ENCODE peak calls at places on chromosomes 4 and X, in ten cellular contexts. D is gastrocnemius medialis, X is nephron progenitor cell, P is tibial artery, R is omental fat pad, K is cardiac fibroblast, I is A549, Q is GM10248, V is GM13976, G is WERI-Rb-1. B is an unnamed sample.

GRCh38 chrX:134537179-134537945 is 77.4 kb downstream of the HPRT1 start:
- DNase-seq in D (no peak), X (no peak), P (no peak), R (no peak), K (peak), I (peak), Q (no peak), V (no peak), G (no peak), B (no peak)

GRCh38 chr4:164215113-164215741 is 538.7 kb upstream of the SMIM31 start:
- DNase-seq in D (no peak), X (no peak), P (no peak), R (no peak), K (no peak), I (peak), Q (no peak), V (no peak), G (no peak), B (no peak)

GRCh38 chr4:43274376-43274775 is 381.9 kb downstream of the GRXCR1 start:
- DNase-seq in D (no peak), X (no peak), P (no peak), R (no peak), K (no peak), I (no peak), Q (no peak), V (no peak), G (no peak), B (no peak)

GRCh38 chrX:10137516-10137915 is 19.3 kb upstream of the CLCN4 start:
- DNase-seq in D (no peak), X (no peak), P (no peak), R (no peak), K (no peak), I (no peak), Q (no peak), V (no peak), G (no peak), B (no peak)

GRCh38 chrX:108219949-108220601 is 128.5 kb downstream of the ATG4A start:
- DNase-seq in D (no peak), X (no peak), P (no peak), R (no peak), K (no peak), I (no peak), Q (no peak), V (no peak), G (no peak), B (no peak)

GRCh38 chr4:57109847-57110634 is at the start of gene IGFBP7:
- DNase-seq in D (peak), X (peak), P (peak), R (no peak), K (peak), I (no peak), Q (peak), V (peak), G (peak), B (peak)

GRCh38 chrX:18681996-18682395 is 10.1 kb upstream of the RS1 start:
- DNase-seq in D (peak), X (no peak), P (no peak), R (no peak), K (no peak), I (no peak), Q (no peak), V (no peak), G (peak), B (no peak)

GRCh38 chr4:107519057-107519456 is 201.0 kb downstream of the PAPSS1 start:
- DNase-seq in D (no peak), X (peak), P (no peak), R (no peak), K (peak), I (peak), Q (no peak), V (no peak), G (peak), B (no peak)

GRCh38 chrX:2703991-2704369 is 12.9 kb downstream of the CD99 start:
- DNase-seq in D (peak), X (no peak), P (peak), R (no peak), K (peak), I (no peak), Q (no peak), V (no peak), G (no peak), B (no peak)

GRCh38 chr4:98618670-98619069 is 39.7 kb downstream of the TSPAN5 start:
- DNase-seq in D (no peak), X (no peak), P (no peak), R (no peak), K (no peak), I (no peak), Q (no peak), V (no peak), G (no peak), B (no peak)

GRCh38 chr4:175614880-175615279 is 197.2 kb downstream of the GPM6A start:
- DNase-seq in D (no peak), X (no peak), P (no peak), R (no peak), K (no peak), I (no peak), Q (no peak), V (no peak), G (no peak), B (no peak)

GRCh38 chr4:133385161-133385954 is 236.3 kb downstream of the PCDH10 start:
- DNase-seq in D (no peak), X (no peak), P (no peak), R (no peak), K (no peak), I (no peak), Q (no peak), V (no peak), G (no peak), B (no peak)

GRCh38 chr4:139975830-139976272 is 178.1 kb downstream of the MAML3 start:
- DNase-seq in D (peak), X (no peak), P (peak), R (no peak), K (peak), I (no peak), Q (no peak), V (no peak), G (no peak), B (no peak)

GRCh38 chr4:7297881-7298280 is 105.5 kb downstream of the SORCS2 start:
- DNase-seq in D (no peak), X (no peak), P (no peak), R (no peak), K (no peak), I (no peak), Q (no peak), V (no peak), G (no peak), B (no peak)

GRCh38 chrX:148049441-148049840 is 68.3 kb downstream of the FMR1NB start:
- DNase-seq in D (no peak), X (peak), P (no peak), R (no peak), K (peak), I (peak), Q (peak), V (peak), G (no peak), B (peak)

GRCh38 chr4:1492636-1493539 is 86.6 kb upstream of the NKX1-1 start:
- DNase-seq in D (no peak), X (no peak), P (no peak), R (no peak), K (no peak), I (no peak), Q (no peak), V (no peak), G (peak), B (no peak)

GRCh38 chr4:149897784-149898183 is 82.1 kb upstream of the IQCM start:
- DNase-seq in D (no peak), X (no peak), P (no peak), R (no peak), K (peak), I (peak), Q (no peak), V (no peak), G (no peak), B (no peak)

GRCh38 chr4:2939383-2940243 is 23.6 kb downstream of the NOP14 start:
- DNase-seq in D (peak), X (no peak), P (no peak), R (no peak), K (no peak), I (no peak), Q (no peak), V (no peak), G (no peak), B (no peak)

GRCh38 chrX:8453619-8454018 is 11.0 kb upstream of the VCX3B start:
- DNase-seq in D (no peak), X (no peak), P (no peak), R (no peak), K (no peak), I (no peak), Q (no peak), V (no peak), G (no peak), B (no peak)

GRCh38 chr4:25799522-25799921 is 63.3 kb downstream of the SEL1L3 start:
- DNase-seq in D (no peak), X (no peak), P (no peak), R (no peak), K (no peak), I (no peak), Q (no peak), V (no peak), G (peak), B (no peak)

GRCh38 chr4:138522366-138522765 is 280.2 kb upstream of the SLC7A11 start:
- DNase-seq in D (no peak), X (no peak), P (no peak), R (no peak), K (peak), I (peak), Q (no peak), V (peak), G (peak), B (peak)

GRCh38 chr4:75048208-75048879 is 115.4 kb downstream of the PARM1 start:
- DNase-seq in D (no peak), X (no peak), P (no peak), R (no peak), K (no peak), I (no peak), Q (no peak), V (no peak), G (no peak), B (no peak)
- TF ChIP-seq CTCF in D (no peak), X (peak), P (no peak), R (no peak), K (peak), I (no peak), Q (no peak), V (no peak), G (peak), B (no peak)

GRCh38 chrX:115147220-115147619 is 42.0 kb upstream of the RBMXL3 start:
- DNase-seq in D (no peak), X (no peak), P (no peak), R (no peak), K (peak), I (peak), Q (peak), V (peak), G (no peak), B (peak)
- TF ChIP-seq CTCF in D (peak), X (peak), P (no peak), R (no peak), K (peak), I (peak), Q (peak), V (no peak), G (no peak), B (peak)

GRCh38 chr4:35725131-35725530 is 519.2 kb downstream of the ARAP2 start:
- DNase-seq in D (no peak), X (no peak), P (no peak), R (no peak), K (no peak), I (no peak), Q (no peak), V (no peak), G (no peak), B (peak)
- TF ChIP-seq CTCF in D (no peak), X (peak), P (no peak), R (no peak), K (no peak), I (no peak), Q (no peak), V (no peak), G (peak), B (peak)

GRCh38 chrX:96843566-96843965 is 40.1 kb upstream of the RPA4 start:
- DNase-seq in D (no peak), X (peak), P (no peak), R (no peak), K (peak), I (no peak), Q (no peak), V (no peak), G (no peak), B (no peak)
- TF ChIP-seq CTCF in D (no peak), X (peak), P (no peak), R (no peak), K (peak), I (no peak), Q (no peak), V (no peak), G (no peak), B (no peak)

DNA sequence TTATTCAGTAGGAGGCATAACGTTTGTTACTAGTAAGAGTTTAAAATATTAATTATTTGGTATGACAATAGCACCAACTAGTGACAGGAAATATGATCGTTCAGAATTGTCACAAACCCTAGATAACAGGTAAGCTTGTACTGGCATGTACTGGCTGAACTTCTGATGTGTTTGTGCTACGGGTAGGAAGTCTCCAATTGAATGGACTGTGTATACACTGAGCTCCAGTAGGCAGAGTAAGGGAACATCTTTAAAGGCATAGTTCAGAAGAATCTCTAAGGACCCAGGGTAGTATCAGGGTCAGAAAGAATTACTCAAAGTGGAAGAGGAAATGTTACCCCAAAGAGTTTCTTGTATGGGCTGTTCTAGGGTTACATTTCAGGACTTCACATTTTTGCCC is 230.4 kb downstream of the EDA2R start:
- DNase-seq in D (no peak), X (no peak), P (no peak), R (no peak), K (no peak), I (peak), Q (peak), V (peak), G (no peak), B (peak)
- TF ChIP-seq CTCF in D (no peak), X (no peak), P (no peak), R (no peak), K (no peak), I (no peak), Q (peak), V (peak), G (no peak), B (peak)

DNA sequence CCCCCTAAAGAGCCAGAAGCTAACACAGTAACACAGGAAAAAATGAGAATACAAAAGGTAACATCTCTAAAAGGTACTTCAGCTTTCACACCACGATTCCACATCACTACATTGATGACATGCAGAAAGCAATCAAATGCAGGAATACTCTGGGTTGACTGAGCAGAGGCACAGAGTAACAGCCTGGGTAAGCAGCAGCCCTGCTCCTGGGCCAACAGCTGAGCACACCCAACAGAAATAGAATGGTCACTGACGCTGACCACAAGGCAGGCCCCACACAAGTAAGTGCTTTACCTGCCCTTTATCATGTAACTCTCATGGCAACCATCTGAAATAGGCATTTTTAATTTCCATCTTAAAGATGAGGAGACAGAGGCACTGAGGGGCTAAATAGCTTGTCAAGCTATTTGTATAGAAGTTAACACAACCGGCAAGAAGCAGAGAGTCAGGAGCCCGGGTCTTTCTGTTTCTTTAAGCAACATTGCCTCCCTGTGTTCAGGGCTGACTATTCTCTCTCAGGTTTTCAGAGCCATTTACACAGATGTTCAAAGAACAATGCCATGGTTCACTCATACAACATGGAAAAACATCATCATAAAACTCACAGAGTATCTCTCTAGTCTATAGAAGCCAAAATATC is 168.9 kb downstream of the ZNF674 start:
- DNase-seq in D (no peak), X (peak), P (no peak), R (no peak), K (peak), I (peak), Q (peak), V (peak), G (peak), B (peak)
- TF ChIP-seq CTCF in D (no peak), X (no peak), P (peak), R (no peak), K (peak), I (peak), Q (no peak), V (no peak), G (peak), B (peak)

DNA sequence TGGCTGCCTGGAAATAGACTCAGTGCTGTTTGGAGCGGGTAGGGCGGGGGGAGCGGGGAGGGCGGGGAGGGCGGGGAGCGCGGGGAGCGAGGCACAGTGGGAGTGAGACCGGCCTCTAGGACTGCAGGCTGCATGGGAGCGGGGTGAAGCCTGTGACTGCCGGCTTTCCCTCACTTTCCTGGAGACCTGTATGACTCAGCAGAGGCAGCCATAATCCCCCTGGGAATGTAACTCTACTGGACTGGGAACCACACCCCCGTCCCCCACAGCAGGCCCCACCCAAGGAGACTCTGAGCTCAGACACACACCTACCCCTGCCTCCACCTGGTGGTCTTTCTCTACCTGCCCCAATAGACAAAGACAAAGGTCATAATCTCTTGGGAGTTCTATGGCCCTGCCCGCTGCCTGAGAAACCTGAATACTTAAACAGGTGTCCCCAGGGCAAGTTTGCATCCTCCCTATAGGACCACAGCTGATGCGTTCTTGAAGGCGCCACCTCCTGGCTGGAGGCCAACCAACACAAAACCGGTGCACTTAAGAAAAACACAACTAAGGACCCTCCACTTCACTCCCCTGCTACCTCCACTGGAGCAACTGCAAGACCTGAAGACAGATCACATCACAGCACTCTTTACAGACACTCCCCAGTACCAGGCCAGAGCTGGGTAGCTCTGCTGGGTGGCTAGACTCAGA is 18.0 kb downstream of the HDAC8 start:
- DNase-seq in D (no peak), X (peak), P (no peak), R (no peak), K (no peak), I (peak), Q (no peak), V (no peak), G (peak), B (no peak)
- TF ChIP-seq CTCF in D (no peak), X (peak), P (no peak), R (no peak), K (no peak), I (peak), Q (no peak), V (no peak), G (peak), B (peak)